ENCODE peak calls at places on chromosomes 7 and 10, in five cellular contexts. L, V, W, M and O are unnamed samples.

GRCh38 chr10:69575164-69575722 is 2.0 kb upstream of the NEUROG3 start:
- DNase-seq in M (no peak), V (no peak), L (no peak), W (no peak), O (no peak)

GRCh38 chr10:132414402-132415016 is 17.5 kb downstream of the PWWP2B start:
- DNase-seq in V (no peak), W (no peak), M (no peak), L (no peak), O (no peak)

GRCh38 chr10:61606971-61607907 is 55.5 kb upstream of the CABCOCO1 start:
- DNase-seq in V (no peak), L (no peak), M (no peak), W (peak), O (no peak)

GRCh38 chr7:130961128-130961601 is 227.2 kb upstream of the KLF14 start:
- DNase-seq in W (peak), L (no peak), V (no peak), M (peak), O (no peak)

GRCh38 chr7:16365177-16365576 is 56.2 kb downstream of the CRPPA start:
- DNase-seq in M (no peak), V (no peak), L (no peak), W (peak), O (no peak)

GRCh38 chr7:144386741-144387140 is 16.8 kb downstream of the NOBOX start:
- DNase-seq in W (peak), M (peak), L (no peak), V (no peak), O (no peak)

GRCh38 chr7:25149844-25150243 is 24.8 kb upstream of the CYCS start:
- DNase-seq in M (no peak), W (no peak), L (no peak), V (no peak), O (no peak)

GRCh38 chr7:20713792-20714191 is 72.9 kb downstream of the SP8 start:
- DNase-seq in L (no peak), W (no peak), V (no peak), M (no peak), O (no peak)

GRCh38 chr7:28500143-28500542 is 87.8 kb downstream of the CREB5 start:
- DNase-seq in V (no peak), L (no peak), M (no peak), W (no peak), O (no peak)

GRCh38 chr7:102069913-102070629 is 216.6 kb upstream of the SH2B2 start:
- DNase-seq in M (no peak), L (no peak), W (no peak), V (no peak), O (no peak)

GRCh38 chr10:109647627-109648026 is 275.7 kb downstream of the XPNPEP1 start:
- DNase-seq in L (no peak), V (no peak), W (peak), M (no peak), O (no peak)
- TF ChIP-seq CTCF in L (no peak), V (no peak), W (no peak), M (no peak), O (no peak)

GRCh38 chr10:75294866-75295692 is 59.3 kb upstream of the COMTD1 start:
- DNase-seq in M (peak), L (peak), W (peak), V (peak), O (peak)
- TF ChIP-seq CTCF in M (no peak), L (peak), W (peak), V (peak), O (no peak)

GRCh38 chr7:18610331-18610948 is 114.9 kb downstream of the HDAC9 start:
- DNase-seq in W (peak), L (no peak), M (no peak), V (no peak), O (no peak)
- TF ChIP-seq CTCF in W (peak), L (peak), M (peak), V (peak), O (no peak)

GRCh38 chr7:42914726-42915045 is 2.8 kb upstream of the C7orf25 start:
- DNase-seq in V (no peak), M (no peak), W (peak), L (no peak), O (no peak)

GRCh38 chr7:42913591-42913990 is 1.7 kb upstream of the C7orf25 start:
- DNase-seq in M (peak), W (no peak), V (no peak), L (no peak), O (no peak)

GRCh38 chr7:42910306-42910705 is 1.6 kb downstream of the C7orf25 start:
- DNase-seq in L (no peak), M (no peak), V (no peak), W (no peak), O (no peak)

GRCh38 chr7:42914009-42914725 is 2.3 kb upstream of the C7orf25 start:
- DNase-seq in L (no peak), M (peak), W (peak), V (no peak), O (no peak)

DNA sequence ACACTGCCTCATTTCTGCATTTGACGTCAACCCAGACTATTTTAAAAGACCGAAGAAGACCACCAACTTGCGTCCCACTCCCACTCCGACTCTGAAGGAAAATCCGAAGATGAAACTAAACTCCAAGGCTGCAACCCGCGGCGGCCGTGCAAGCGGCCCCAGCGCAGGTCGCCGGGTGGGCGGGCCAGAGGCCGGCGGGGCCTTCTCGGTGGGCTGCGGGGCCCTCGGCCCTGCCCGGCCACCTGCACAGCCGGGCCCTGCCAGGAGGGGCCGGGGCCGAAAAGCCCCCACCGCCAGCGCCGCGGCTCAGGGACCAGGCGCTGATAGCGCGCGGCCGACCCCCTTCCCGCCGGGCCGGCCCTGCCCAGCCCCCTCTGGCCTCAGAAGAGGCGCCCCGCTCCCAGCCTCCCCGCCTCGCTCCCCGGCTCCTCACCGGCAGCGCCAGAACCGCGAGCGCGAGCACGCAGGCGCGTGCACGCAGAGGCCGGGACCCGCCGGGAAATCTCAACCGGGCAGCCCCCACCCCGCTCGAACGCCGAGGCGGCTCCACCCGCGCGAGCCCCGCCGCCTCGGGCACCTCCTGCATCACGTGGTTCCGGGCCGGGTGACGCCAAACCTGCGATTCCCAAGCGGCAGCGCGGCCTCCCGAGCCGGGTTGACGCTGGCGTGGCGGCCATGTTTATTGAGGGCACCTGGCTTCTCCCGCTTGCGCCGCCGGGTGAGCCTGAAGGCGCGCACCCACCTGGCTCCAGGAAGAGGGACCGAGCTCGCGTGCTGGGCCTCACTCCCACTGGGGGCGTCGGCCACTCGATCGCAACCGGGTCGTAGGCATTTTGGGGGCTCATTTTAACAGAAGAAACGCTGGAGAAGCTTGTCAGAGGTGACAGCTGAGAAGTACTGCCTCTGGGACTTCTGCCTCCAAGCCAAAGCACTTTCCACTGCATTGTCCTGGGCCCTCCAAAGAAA is at the start of gene C7orf25:
- DNase-seq in V (peak), L (peak), W (peak), M (peak), O (peak)
- TF ChIP-seq CTCF in V (peak), L (no peak), W (no peak), M (no peak), O (no peak)

GRCh38 chr10:5775705-5776104 is 37.5 kb downstream of the GDI2 start:
- DNase-seq in W (no peak), V (peak), M (no peak), L (no peak), O (no peak)

GRCh38 chr10:5779753-5780152 is 33.5 kb downstream of the GDI2 start:
- DNase-seq in L (no peak), W (no peak), V (no peak), M (no peak), O (no peak)

GRCh38 chr10:5776881-5777197 is 36.4 kb downstream of the GDI2 start:
- DNase-seq in W (peak), L (no peak), M (peak), V (no peak), O (no peak)

GRCh38 chr10:5774987-5775386 is 38.2 kb downstream of the GDI2 start:
- DNase-seq in W (no peak), M (no peak), L (no peak), V (no peak), O (no peak)

GRCh38 chr10:5776150-5776880 is 36.9 kb downstream of the GDI2 start:
- DNase-seq in M (no peak), L (no peak), W (no peak), V (no peak), O (no peak)
- TF ChIP-seq CTCF in M (peak), L (no peak), W (no peak), V (no peak), O (no peak)

GRCh38 chr7:39910108-39910869 is 39.8 kb upstream of the CDK13 start:
- DNase-seq in L (no peak), V (peak), M (peak), W (no peak), O (no peak)
- TF ChIP-seq CTCF in L (no peak), V (no peak), M (no peak), W (no peak), O (no peak)

DNA sequence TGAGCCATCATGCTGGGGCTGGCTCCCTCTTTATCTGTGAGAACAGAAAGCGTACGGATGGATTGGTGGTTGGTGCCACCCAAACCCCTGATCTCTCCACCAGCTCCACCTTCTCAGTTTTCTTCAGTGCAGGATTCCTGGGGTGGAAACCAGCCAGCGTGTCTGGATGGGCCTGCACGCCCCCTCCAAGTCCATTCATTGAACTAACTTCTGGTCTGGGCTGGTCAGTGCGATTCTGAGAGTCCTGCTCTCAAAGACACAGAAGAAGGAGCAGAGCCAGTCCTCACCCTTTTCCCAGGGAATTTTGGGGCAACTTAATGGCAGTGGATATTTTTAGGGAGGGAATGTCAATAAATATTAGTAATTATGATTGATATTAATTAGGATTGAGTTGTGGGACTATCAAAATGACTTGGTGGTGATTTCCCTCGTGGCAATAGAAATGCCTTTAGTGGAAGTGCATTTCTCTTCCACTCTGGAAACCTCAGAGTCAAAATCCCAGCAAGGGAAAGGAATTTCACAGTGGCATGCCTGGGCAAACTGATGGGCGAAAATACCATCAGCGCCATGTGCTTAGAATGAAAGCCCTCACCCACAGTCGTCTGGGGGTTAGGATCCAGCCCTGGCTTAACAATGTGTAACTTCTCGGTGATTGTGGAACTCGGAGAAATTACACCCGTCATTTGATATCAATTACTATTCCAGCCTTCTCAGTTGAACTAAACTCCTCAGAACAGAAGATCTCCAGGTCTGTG is 69.3 kb upstream of the EEPD1 start:
- DNase-seq in M (no peak), W (no peak), L (no peak), V (no peak), O (no peak)
- TF ChIP-seq CTCF in M (no peak), W (no peak), L (no peak), V (no peak), O (no peak)